ENCODE peak calls at places on chromosomes 1 and 21, in four cellular contexts. M, U, N and Z are unnamed samples.
A peak's percentile ranks its signal among the peaks of the same experiment; 100 is the strongest.

GRCh38 chr1:209820986-209821385 is 6.8 kb upstream of the UTP25 start:
- DNase-seq in M (no peak), N (no peak), U (no peak), Z (no peak)

GRCh38 chr21:44925027-44925755 is 4.5 kb upstream of the ITGB2 start:
- DNase-seq in N (no peak), M (no peak), U (no peak), Z (no peak)

GRCh38 chr1:228001738-228002535 is 4.9 kb upstream of the WNT3A start:
- DNase-seq in M (peak; percentile 16), N (peak; percentile 39), U (peak; percentile 10), Z (no peak)

GRCh38 chr1:53378932-53379661 is 51.2 kb upstream of the LRP8 start:
- DNase-seq in U (no peak), N (peak; percentile 13), M (no peak), Z (no peak)

GRCh38 chr1:231931846-231932454 is 305.4 kb downstream of the DISC1 start:
- DNase-seq in M (no peak), U (no peak), N (no peak), Z (no peak)

GRCh38 chr1:12258272-12258671 is 28.4 kb downstream of the VPS13D start:
- DNase-seq in N (no peak), U (no peak), M (no peak), Z (no peak)

GRCh38 chr1:156712626-156713025 is 7.2 kb upstream of the CRABP2 start:
- DNase-seq in N (no peak), U (no peak), M (no peak), Z (no peak)

GRCh38 chr1:7334475-7335035 is 436.5 kb upstream of the VAMP3 start:
- DNase-seq in M (no peak), U (no peak), N (no peak), Z (no peak)

GRCh38 chr1:201295861-201296260 is 12.6 kb downstream of the PKP1 start:
- DNase-seq in U (no peak), M (no peak), N (no peak), Z (no peak)

DNA sequence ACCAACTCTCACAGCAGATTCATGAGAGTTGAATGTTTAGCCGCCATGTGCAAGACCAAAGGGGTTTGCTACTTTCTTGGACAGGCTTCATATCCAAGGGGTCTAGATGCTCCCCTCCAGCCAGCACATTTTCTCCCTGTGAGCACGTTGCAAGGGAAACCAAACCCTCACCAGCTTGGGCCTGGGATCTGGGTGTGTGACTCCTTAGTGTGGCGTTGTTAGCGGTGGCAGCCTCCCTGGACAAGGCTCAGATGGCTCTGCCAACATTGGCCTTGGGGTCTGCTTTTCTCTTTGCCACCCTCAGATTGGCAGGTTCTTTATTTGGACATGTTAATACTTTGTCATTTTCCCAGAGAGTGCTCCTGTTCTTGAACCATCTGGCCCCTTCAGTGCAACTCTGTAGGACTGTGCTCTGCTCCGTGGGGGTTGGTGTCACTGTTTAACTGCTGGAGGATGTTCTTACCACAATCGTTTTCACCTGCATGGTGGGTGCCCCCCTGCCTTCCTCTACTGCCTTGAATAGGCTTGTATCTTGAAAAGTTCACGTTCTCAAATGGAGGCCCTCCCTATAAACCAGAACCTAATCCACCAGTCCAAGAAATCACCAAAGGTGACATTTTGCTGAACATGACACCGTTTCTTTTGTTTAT is 13.4 kb downstream of the ABCG1 start:
- DNase-seq in N (no peak), U (no peak), M (no peak), Z (no peak)
- H3K4me1 ChIP-seq in N (peaks cover 44% of the 10 kb centered on the region), U (peaks cover 72% of the 10 kb centered on the region), M (peaks cover 40% of the 10 kb centered on the region), Z (peaks cover 41% of the 10 kb centered on the region)

DNA sequence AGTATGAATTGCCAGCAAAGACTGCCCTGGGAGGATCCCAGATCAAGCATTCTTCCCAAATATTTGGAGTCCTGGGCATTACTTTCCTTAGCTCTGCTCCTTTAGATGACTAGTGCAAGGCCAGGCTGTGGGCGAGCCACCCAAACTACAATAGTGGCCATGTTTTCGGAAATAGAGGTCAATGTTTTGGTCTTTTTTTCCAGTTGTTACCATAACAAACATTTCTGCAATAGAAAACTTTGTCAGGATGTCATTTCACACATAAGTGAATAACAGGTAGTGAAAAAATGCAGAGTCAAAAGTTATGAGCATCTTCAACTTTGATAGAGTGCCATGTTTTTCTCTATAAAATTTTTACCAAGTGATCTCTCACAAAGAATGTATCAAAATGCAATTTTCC is 25.2 kb upstream of the OR10J4 start:
- DNase-seq in N (no peak), U (no peak), M (no peak), Z (no peak)
- H3K4me1 ChIP-seq in N (no peaks in the 10 kb centered on the region), U (no peaks in the 10 kb centered on the region), M (no peaks in the 10 kb centered on the region), Z (no peaks in the 10 kb centered on the region)

GRCh38 chr1:85372683-85373446 is 92.1 kb downstream of the DDAH1 start:
- DNase-seq in M (no peak), N (no peak), U (no peak), Z (no peak)

GRCh38 chr1:85375422-85375934 is 89.5 kb downstream of the DDAH1 start:
- DNase-seq in N (no peak), U (no peak), M (no peak), Z (no peak)

GRCh38 chr1:85379203-85380136 is 85.5 kb downstream of the DDAH1 start:
- DNase-seq in U (no peak), N (no peak), M (no peak), Z (no peak)

GRCh38 chr1:85374160-85374559 is 90.8 kb downstream of the DDAH1 start:
- DNase-seq in U (no peak), N (no peak), M (no peak), Z (peak; percentile 48)

GRCh38 chr1:85378526-85378925 is 86.4 kb downstream of the DDAH1 start:
- DNase-seq in M (no peak), U (no peak), N (no peak), Z (no peak)
- H3K4me1 ChIP-seq in M (no peaks in the 10 kb centered on the region), U (no peaks in the 10 kb centered on the region), N (peaks cover 9% of the 10 kb centered on the region), Z (peaks cover 17% of the 10 kb centered on the region)

GRCh38 chr1:167746013-167746672 is 24.4 kb downstream of the MPZL1 start:
- DNase-seq in U (no peak), N (no peak), M (no peak), Z (no peak)
- H3K4me1 ChIP-seq in U (peaks cover 6% of the 10 kb centered on the region), N (peaks cover 23% of the 10 kb centered on the region), M (peaks cover 5% of the 10 kb centered on the region), Z (peaks cover 24% of the 10 kb centered on the region)

GRCh38 chr1:3082051-3082450 is 13.0 kb downstream of the PRDM16 start:
- DNase-seq in U (no peak), N (no peak), M (no peak), Z (no peak)

GRCh38 chr1:3080236-3080964 is 11.4 kb downstream of the PRDM16 start:
- DNase-seq in N (no peak), U (no peak), M (peak; percentile 41), Z (no peak)

GRCh38 chr1:3082571-3083516 is 13.8 kb downstream of the PRDM16 start:
- DNase-seq in U (no peak), M (no peak), N (no peak), Z (no peak)

GRCh38 chr1:3079381-3080093 is 10.5 kb downstream of the PRDM16 start:
- DNase-seq in U (no peak), N (no peak), M (peak; percentile 40), Z (no peak)

GRCh38 chr1:3081171-3081683 is 12.2 kb downstream of the PRDM16 start:
- DNase-seq in M (peak; percentile 45), N (no peak), U (no peak), Z (no peak)
- H3K4me1 ChIP-seq in M (no peaks in the 10 kb centered on the region), N (peaks cover 73% of the 10 kb centered on the region), U (peaks cover 35% of the 10 kb centered on the region), Z (no peaks in the 10 kb centered on the region)

DNA sequence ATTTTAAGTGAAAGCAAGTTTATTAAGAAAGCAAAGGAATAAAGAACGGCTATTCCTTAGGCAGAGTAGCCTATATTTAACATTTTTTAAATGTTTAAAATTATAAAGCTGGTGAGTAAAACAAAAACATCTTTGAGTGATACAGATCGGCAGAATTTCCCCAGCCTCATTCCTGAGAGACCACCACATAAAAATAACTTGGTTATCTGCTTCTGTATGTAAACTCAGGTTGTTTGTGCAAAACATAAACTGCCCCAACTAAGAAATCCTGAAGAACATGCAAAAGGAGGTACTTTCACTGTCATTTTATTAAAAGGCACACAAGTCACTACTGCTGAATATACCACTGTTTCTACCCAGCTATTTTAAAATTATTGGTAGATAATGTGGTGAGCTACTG is 119.4 kb downstream of the RERE start:
- DNase-seq in N (no peak), M (no peak), U (no peak), Z (no peak)
- H3K4me1 ChIP-seq in N (peaks cover 18% of the 10 kb centered on the region), M (peaks cover 2% of the 10 kb centered on the region), U (peaks cover 31% of the 10 kb centered on the region), Z (peaks cover 20% of the 10 kb centered on the region)